ENCODE peak calls at places on chromosomes 2 and 18, in five cellular contexts. D, P, F, M and B are unnamed samples.

GRCh38 chr2:8966123-8966908 is 37.2 kb downstream of the MBOAT2 start:
- DNase-seq in D (no peak), P (no peak), F (no peak), M (no peak), B (no peak)

GRCh38 chr2:126946323-126947089 is 47.8 kb downstream of the TEX51 start:
- DNase-seq in D (no peak), P (no peak), F (no peak), M (no peak), B (no peak)

GRCh38 chr2:162403884-162404283 is 60.0 kb downstream of the GCA start:
- DNase-seq in D (peak), P (no peak), F (no peak), M (peak), B (no peak)

GRCh38 chr2:64617631-64618151 is 36.0 kb downstream of the SERTAD2 start:
- DNase-seq in D (no peak), P (no peak), F (no peak), M (peak), B (peak)

GRCh38 chr2:43178602-43179542 is 47.5 kb downstream of the ZFP36L2 start:
- DNase-seq in D (peak), P (peak), F (no peak), M (no peak), B (no peak)

GRCh38 chr2:85933753-85934594 is 45.2 kb upstream of the ST3GAL5 start:
- DNase-seq in D (no peak), P (no peak), F (no peak), M (peak), B (no peak)

GRCh38 chr2:164456599-164456998 is 164.7 kb downstream of the GRB14 start:
- DNase-seq in D (no peak), P (peak), F (no peak), M (no peak), B (no peak)

GRCh38 chr2:20599861-20600461 is 50.9 kb downstream of the HS1BP3 start:
- DNase-seq in D (no peak), P (peak), F (no peak), M (peak), B (peak)

GRCh38 chr2:187876554-187876953 is 322.3 kb upstream of the TFPI start:
- DNase-seq in D (no peak), P (no peak), F (no peak), M (no peak), B (no peak)

GRCh38 chr2:162492225-162492624 is 148.3 kb downstream of the GCA start:
- DNase-seq in D (no peak), P (no peak), F (no peak), M (no peak), B (no peak)

GRCh38 chr2:162056796-162057399 is 17.1 kb downstream of the DPP4 start:
- DNase-seq in D (no peak), P (no peak), F (no peak), M (no peak), B (no peak)

GRCh38 chr2:71631411-71631931 is 178.1 kb downstream of the DYSF start:
- DNase-seq in D (no peak), P (no peak), F (no peak), M (no peak), B (no peak)

GRCh38 chr2:152618188-152618564 is 99.1 kb downstream of the PRPF40A start:
- DNase-seq in D (no peak), P (no peak), F (no peak), M (no peak), B (peak)

GRCh38 chr18:70490008-70490933 is 201.4 kb downstream of the SOCS6 start:
- DNase-seq in D (peak), P (no peak), F (no peak), M (peak), B (peak)

GRCh38 chr2:159118115-159118858 is 149.8 kb downstream of the TANC1 start:
- DNase-seq in D (peak), P (peak), F (peak), M (peak), B (peak)